ENCODE peak calls at places on chromosomes 12 and 14, in six cellular contexts. One of them, this sample, is unnamed.

GRCh38 chr12:116697305-116698130 is 40.4 kb downstream of the SPRING1 start:
- DNase-seq in heart right ventricle: peak; percentile 38
- DNase-seq in sigmoid colon: no peak
- DNase-seq in A549: peak; percentile 71
- DNase-seq in PC-9: peak; percentile 23
- DNase-seq in upper lobe of right lung: no peak
- DNase-seq in this sample: no peak

GRCh38 chr12:100024974-100025555 is 40.3 kb upstream of the ANKS1B start:
- DNase-seq in heart right ventricle: no peak
- DNase-seq in PC-9: no peak
- DNase-seq in sigmoid colon: no peak
- DNase-seq in A549: no peak
- DNase-seq in upper lobe of right lung: no peak
- DNase-seq in this sample: no peak

GRCh38 chr12:47707905-47708543 is 2.2 kb upstream of the RPAP3 start:
- DNase-seq in upper lobe of right lung: no peak
- DNase-seq in sigmoid colon: no peak
- DNase-seq in A549: no peak
- DNase-seq in heart right ventricle: no peak
- DNase-seq in PC-9: no peak
- DNase-seq in this sample: no peak

GRCh38 chr12:1842905-1843640 is 22.7 kb downstream of the LRTM2 start:
- DNase-seq in sigmoid colon: peak; percentile 32
- DNase-seq in A549: no peak
- DNase-seq in PC-9: no peak
- DNase-seq in upper lobe of right lung: peak; percentile 46
- DNase-seq in heart right ventricle: no peak
- DNase-seq in this sample: peak; percentile 57

GRCh38 chr12:104456950-104457745 is 400 bp downstream of the CHST11 start:
- DNase-seq in upper lobe of right lung: peak; percentile 80
- DNase-seq in sigmoid colon: peak; percentile 86
- DNase-seq in A549: peak; percentile 88
- DNase-seq in PC-9: peak; percentile 63
- DNase-seq in heart right ventricle: peak; percentile 55
- DNase-seq in this sample: peak; percentile 79

GRCh38 chr12:129614221-129614885 is 289.5 kb downstream of the TMEM132D start:
- DNase-seq in upper lobe of right lung: no peak
- DNase-seq in A549: no peak
- DNase-seq in sigmoid colon: no peak
- DNase-seq in PC-9: no peak
- DNase-seq in heart right ventricle: no peak
- DNase-seq in this sample: no peak

GRCh38 chr12:19572920-19573558 is 133.7 kb downstream of the AEBP2 start:
- DNase-seq in PC-9: peak; percentile 41
- DNase-seq in sigmoid colon: no peak
- DNase-seq in A549: peak; percentile 68
- DNase-seq in heart right ventricle: no peak
- DNase-seq in upper lobe of right lung: no peak
- DNase-seq in this sample: no peak

GRCh38 chr12:108565976-108566375 is 3.6 kb downstream of the ISCU start:
- DNase-seq in heart right ventricle: peak; percentile 74
- DNase-seq in upper lobe of right lung: peak; percentile 89
- DNase-seq in A549: peak; percentile 78
- DNase-seq in PC-9: peak; percentile 83
- DNase-seq in sigmoid colon: peak; percentile 89
- DNase-seq in this sample: peak; percentile 87

GRCh38 chr12:78797201-78797931 is 67.2 kb upstream of the SYT1 start:
- DNase-seq in sigmoid colon: no peak
- DNase-seq in A549: no peak
- DNase-seq in upper lobe of right lung: no peak
- DNase-seq in PC-9: no peak
- DNase-seq in heart right ventricle: no peak
- DNase-seq in this sample: no peak

GRCh38 chr12:107441906-107442305 is 243.7 kb upstream of the PWP1 start:
- DNase-seq in PC-9: no peak
- DNase-seq in upper lobe of right lung: no peak
- DNase-seq in sigmoid colon: no peak
- DNase-seq in heart right ventricle: no peak
- DNase-seq in A549: no peak
- DNase-seq in this sample: no peak

GRCh38 chr12:103909811-103910210 is 20.4 kb upstream of the HSP90B1 start:
- DNase-seq in PC-9: no peak
- DNase-seq in heart right ventricle: no peak
- DNase-seq in A549: no peak
- DNase-seq in upper lobe of right lung: no peak
- DNase-seq in sigmoid colon: no peak
- DNase-seq in this sample: no peak

GRCh38 chr12:46246021-46246700 is 22.7 kb downstream of the SLC38A1 start:
- DNase-seq in A549: no peak
- DNase-seq in upper lobe of right lung: no peak
- DNase-seq in sigmoid colon: no peak
- DNase-seq in PC-9: no peak
- DNase-seq in heart right ventricle: no peak
- DNase-seq in this sample: no peak

DNA sequence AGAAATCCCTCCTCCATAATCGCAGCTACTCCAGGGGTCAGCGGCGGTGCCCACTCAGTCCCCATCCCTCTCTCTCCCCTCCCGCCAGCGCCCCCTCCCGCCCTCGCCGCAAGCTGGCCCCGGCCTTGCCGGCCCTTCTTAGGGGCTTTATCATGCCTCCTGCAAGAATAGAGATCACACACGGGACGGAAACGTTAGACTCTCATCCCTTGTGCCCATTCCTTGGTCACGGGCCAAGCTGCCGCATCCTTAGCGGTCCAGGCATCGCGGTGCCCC is 681 bp upstream of the COX14 start:
- DNase-seq in sigmoid colon: no peak
- DNase-seq in upper lobe of right lung: no peak
- DNase-seq in A549: no peak
- DNase-seq in PC-9: no peak
- DNase-seq in heart right ventricle: no peak
- DNase-seq in this sample: no peak
- H3K4me3 ChIP-seq in sigmoid colon: peak overlapping the region; percentile 11
- H3K4me3 ChIP-seq in upper lobe of right lung: peak overlapping the region; percentile 36
- H3K4me3 ChIP-seq in A549: no peak overlapping the region
- H3K4me3 ChIP-seq in PC-9: peak overlapping the region; percentile 12
- H3K4me3 ChIP-seq in heart right ventricle: peak overlapping the region; percentile 33
- H3K4me3 ChIP-seq in this sample: peak overlapping the region; percentile 94

GRCh38 chr12:5915511-5915910 is 29.5 kb downstream of the ANO2 start:
- DNase-seq in A549: no peak
- DNase-seq in PC-9: no peak
- DNase-seq in upper lobe of right lung: no peak
- DNase-seq in sigmoid colon: no peak
- DNase-seq in heart right ventricle: no peak
- DNase-seq in this sample: no peak

GRCh38 chr12:5914387-5915149 is 30.5 kb downstream of the ANO2 start:
- DNase-seq in sigmoid colon: no peak
- DNase-seq in PC-9: no peak
- DNase-seq in heart right ventricle: no peak
- DNase-seq in upper lobe of right lung: no peak
- DNase-seq in A549: no peak
- DNase-seq in this sample: no peak

GRCh38 chr12:5912011-5912410 is 33.0 kb downstream of the ANO2 start:
- DNase-seq in heart right ventricle: no peak
- DNase-seq in PC-9: no peak
- DNase-seq in sigmoid colon: no peak
- DNase-seq in A549: no peak
- DNase-seq in upper lobe of right lung: no peak
- DNase-seq in this sample: no peak

GRCh38 chr12:5910790-5911548 is 34.1 kb downstream of the ANO2 start:
- DNase-seq in upper lobe of right lung: no peak
- DNase-seq in A549: no peak
- DNase-seq in PC-9: no peak
- DNase-seq in sigmoid colon: no peak
- DNase-seq in heart right ventricle: no peak
- DNase-seq in this sample: no peak

DNA sequence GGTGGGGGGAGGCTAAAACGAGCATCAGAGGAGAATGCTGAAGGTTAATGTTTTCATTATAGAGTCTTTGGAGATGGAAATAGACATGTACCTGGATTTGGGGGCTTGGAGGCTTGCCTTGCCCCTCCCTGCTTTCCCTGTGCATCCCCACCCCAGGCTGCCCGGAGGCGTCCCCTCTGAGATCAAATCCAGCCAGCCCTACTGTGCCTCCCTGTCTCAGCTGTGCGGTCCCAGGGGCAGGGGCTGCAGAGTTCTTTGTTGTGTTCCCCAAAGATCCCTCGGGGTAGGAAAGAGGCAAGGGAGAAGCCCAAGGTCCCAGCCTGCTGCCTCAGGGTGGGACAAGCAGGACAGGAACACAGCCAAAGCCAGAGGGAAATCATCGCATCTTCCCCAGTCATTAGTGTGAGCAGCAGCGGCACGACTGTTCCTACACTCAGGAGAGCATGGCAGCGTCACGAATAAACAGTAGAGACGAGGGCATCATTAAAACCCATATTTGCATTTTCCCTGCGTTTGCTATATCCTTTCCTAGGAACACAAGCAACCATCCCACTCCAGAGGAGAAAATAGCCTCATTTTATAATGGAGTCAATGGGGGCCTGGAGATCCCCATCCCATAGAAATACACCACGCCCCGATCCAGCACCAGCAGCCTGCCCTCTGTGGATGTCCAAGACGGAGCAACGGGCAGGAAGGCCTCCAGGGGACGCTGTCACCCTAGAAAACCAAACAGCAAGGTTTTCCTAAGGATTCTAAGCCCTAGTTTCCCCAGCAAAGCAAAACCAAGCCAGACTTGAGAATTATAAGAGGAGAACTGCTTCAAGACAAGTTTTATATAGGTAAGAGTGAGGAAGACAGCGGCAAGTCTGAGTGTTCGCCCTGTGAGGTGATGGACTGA is 32.4 kb downstream of the ANO2 start:
- DNase-seq in sigmoid colon: no peak
- DNase-seq in A549: peak; percentile 22
- DNase-seq in heart right ventricle: no peak
- DNase-seq in upper lobe of right lung: peak; percentile 46
- DNase-seq in PC-9: no peak
- DNase-seq in this sample: no peak
- TF ChIP-seq CTCF in sigmoid colon: no peak
- TF ChIP-seq CTCF in A549: no peak
- TF ChIP-seq CTCF in heart right ventricle: no peak
- TF ChIP-seq CTCF in upper lobe of right lung: no peak
- TF ChIP-seq CTCF in PC-9: peak; percentile 42
- TF ChIP-seq CTCF in this sample: no peak

DNA sequence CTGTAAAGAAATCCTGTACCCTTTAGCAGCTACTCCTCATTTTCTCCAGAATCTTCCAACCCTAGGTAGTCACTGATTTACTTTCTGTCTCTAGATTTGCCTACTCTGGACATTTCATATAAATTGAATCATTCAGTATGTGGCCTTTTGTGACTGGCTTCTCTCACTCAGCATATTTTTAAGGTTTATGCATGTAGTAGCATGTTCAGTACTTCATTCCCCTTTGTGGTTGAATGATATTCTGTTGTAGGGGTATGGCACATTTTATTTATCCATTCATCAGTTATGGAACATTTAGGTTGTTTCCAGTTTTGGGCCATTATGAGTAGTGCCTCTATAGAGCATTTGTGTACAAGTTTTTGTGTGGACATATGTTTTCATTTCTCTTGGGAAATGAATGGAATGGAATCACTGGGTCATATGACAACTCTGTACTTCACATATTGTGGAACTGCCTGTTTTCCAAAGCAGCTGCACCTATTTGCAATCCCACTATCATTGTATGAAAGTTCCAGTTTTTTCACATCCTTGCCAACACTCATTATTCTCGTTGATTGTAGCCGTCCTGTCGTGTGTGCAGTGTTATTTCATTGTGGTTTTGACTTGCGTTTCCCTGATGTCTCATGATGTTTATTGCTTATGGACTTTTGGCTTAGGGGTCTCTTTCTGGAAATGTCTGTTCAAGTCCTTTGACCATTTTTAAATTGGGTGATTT is 57.2 kb downstream of the ATF7IP start:
- DNase-seq in PC-9: no peak
- DNase-seq in heart right ventricle: no peak
- DNase-seq in sigmoid colon: no peak
- DNase-seq in upper lobe of right lung: no peak
- DNase-seq in A549: no peak
- DNase-seq in this sample: no peak
- H3K9me3 ChIP-seq in PC-9: peaks cover 5% of the 10 kb centered on the region
- H3K9me3 ChIP-seq in heart right ventricle: no peaks in the 10 kb centered on the region
- H3K9me3 ChIP-seq in sigmoid colon: no peaks in the 10 kb centered on the region
- H3K9me3 ChIP-seq in upper lobe of right lung: no peaks in the 10 kb centered on the region
- H3K9me3 ChIP-seq in A549: peaks cover 11% of the 10 kb centered on the region
- H3K9me3 ChIP-seq in this sample: peaks cover 6% of the 10 kb centered on the region

GRCh38 chr12:44551631-44552030 is 324.5 kb downstream of the NELL2 start:
- DNase-seq in upper lobe of right lung: no peak
- DNase-seq in sigmoid colon: no peak
- DNase-seq in PC-9: no peak
- DNase-seq in heart right ventricle: no peak
- DNase-seq in A549: no peak
- DNase-seq in this sample: no peak

GRCh38 chr12:44546037-44546436 is 330.1 kb downstream of the NELL2 start:
- DNase-seq in A549: no peak
- DNase-seq in PC-9: no peak
- DNase-seq in heart right ventricle: no peak
- DNase-seq in sigmoid colon: no peak
- DNase-seq in upper lobe of right lung: no peak
- DNase-seq in this sample: no peak

GRCh38 chr12:44550377-44550776 is 325.7 kb downstream of the NELL2 start:
- DNase-seq in heart right ventricle: no peak
- DNase-seq in upper lobe of right lung: no peak
- DNase-seq in sigmoid colon: no peak
- DNase-seq in A549: no peak
- DNase-seq in PC-9: no peak
- DNase-seq in this sample: no peak
- H3K4me3 ChIP-seq in heart right ventricle: no peak overlapping the region
- H3K4me3 ChIP-seq in upper lobe of right lung: no peak overlapping the region
- H3K4me3 ChIP-seq in sigmoid colon: no peak overlapping the region
- H3K4me3 ChIP-seq in A549: no peak overlapping the region
- H3K4me3 ChIP-seq in PC-9: no peak overlapping the region
- H3K4me3 ChIP-seq in this sample: no peak overlapping the region

GRCh38 chr14:51472881-51473280 is 178.8 kb upstream of the FRMD6 start:
- DNase-seq in PC-9: no peak
- DNase-seq in heart right ventricle: no peak
- DNase-seq in upper lobe of right lung: no peak
- DNase-seq in sigmoid colon: no peak
- DNase-seq in A549: no peak
- DNase-seq in this sample: no peak
- TF ChIP-seq CTCF in PC-9: no peak
- TF ChIP-seq CTCF in heart right ventricle: no peak
- TF ChIP-seq CTCF in upper lobe of right lung: no peak
- TF ChIP-seq CTCF in sigmoid colon: no peak
- TF ChIP-seq CTCF in A549: no peak
- TF ChIP-seq CTCF in this sample: no peak

GRCh38 chr14:48341069-48341468 is 665.7 kb upstream of the MDGA2 start:
- DNase-seq in PC-9: no peak
- DNase-seq in heart right ventricle: no peak
- DNase-seq in A549: no peak
- DNase-seq in sigmoid colon: no peak
- DNase-seq in upper lobe of right lung: no peak
- DNase-seq in this sample: no peak
- H3K9me3 ChIP-seq in PC-9: no peaks in the 10 kb centered on the region
- H3K9me3 ChIP-seq in heart right ventricle: no peaks in the 10 kb centered on the region
- H3K9me3 ChIP-seq in A549: no peaks in the 10 kb centered on the region
- H3K9me3 ChIP-seq in sigmoid colon: no peaks in the 10 kb centered on the region
- H3K9me3 ChIP-seq in upper lobe of right lung: no peaks in the 10 kb centered on the region
- H3K9me3 ChIP-seq in this sample: no peaks in the 10 kb centered on the region

GRCh38 chr12:40010899-40011774 is 94.7 kb downstream of the SLC2A13 start:
- DNase-seq in heart right ventricle: no peak
- DNase-seq in sigmoid colon: peak; percentile 66
- DNase-seq in upper lobe of right lung: no peak
- DNase-seq in PC-9: peak; percentile 17
- DNase-seq in A549: peak; percentile 80
- DNase-seq in this sample: no peak
- H3K4me3 ChIP-seq in heart right ventricle: peak overlapping the region; percentile 42
- H3K4me3 ChIP-seq in sigmoid colon: no peak overlapping the region
- H3K4me3 ChIP-seq in upper lobe of right lung: peak overlapping the region; percentile 34
- H3K4me3 ChIP-seq in PC-9: no peak overlapping the region
- H3K4me3 ChIP-seq in A549: no peak overlapping the region
- H3K4me3 ChIP-seq in this sample: no peak overlapping the region